ENCODE peak calls at places on chromosome 2, in nine cellular contexts. I is cardiac fibroblast; B is osteoblast; O is aorta; L is tibial nerve; X is psoas muscle; A is upper lobe of right lung; Q is CD4-positive, CD25-positive, alpha-beta regulatory T cell; F is MM.1S. K is an unnamed sample.
A peak's percentile ranks its signal among the peaks of the same experiment; 100 is the strongest.

GRCh38 chr2:95569170-95569569 is 22.6 kb upstream of the TRIM43 start:
- DNase-seq in I (no peak), B (no peak), O (no peak), L (no peak), X (no peak), A (no peak), Q (no peak), F (no peak), K (no peak)

GRCh38 chr2:168526641-168527040 is 70.6 kb downstream of the CERS6 start:
- DNase-seq in I (peak; percentile 59), B (no peak), O (no peak), L (no peak), X (no peak), A (no peak), Q (no peak), F (no peak), K (no peak)

GRCh38 chr2:177692828-177693269 is 300.3 kb downstream of the AGPS start:
- DNase-seq in I (no peak), B (no peak), O (no peak), L (no peak), X (no peak), A (no peak), Q (no peak), F (no peak), K (no peak)

GRCh38 chr2:25294573-25295462 is 46.9 kb downstream of the DNMT3A start:
- DNase-seq in I (peak; percentile 44), B (peak; percentile 96), O (peak; percentile 93), L (peak; percentile 42), X (peak; percentile 91), A (peak; percentile 89), Q (peak; percentile 94), F (peak; percentile 87), K (no peak)

GRCh38 chr2:44184106-44184505 is 15.4 kb downstream of the PPM1B start:
- DNase-seq in I (no peak), B (no peak), O (no peak), L (no peak), X (no peak), A (no peak), Q (peak; percentile 50), F (no peak), K (no peak)

GRCh38 chr2:135586148-135586547 is 54.9 kb downstream of the R3HDM1 start:
- DNase-seq in I (peak; percentile 12), B (no peak), O (no peak), L (no peak), X (no peak), A (no peak), Q (no peak), F (no peak), K (no peak)

GRCh38 chr2:225040862-225041209 is 1.4 kb downstream of the DOCK10 start:
- DNase-seq in I (peak; percentile 37), B (peak; percentile 62), O (peak; percentile 42), L (no peak), X (no peak), A (no peak), Q (peak; percentile 58), F (peak; percentile 58), K (no peak)

GRCh38 chr2:176111891-176112374 is 4.6 kb upstream of the HOXD10 start:
- DNase-seq in I (no peak), B (peak; percentile 71), O (no peak), L (no peak), X (no peak), A (no peak), Q (no peak), F (no peak), K (no peak)

GRCh38 chr2:1698188-1698945 is 45.9 kb downstream of the PXDN start:
- DNase-seq in I (no peak), B (peak; percentile 21), O (no peak), L (no peak), X (no peak), A (peak; percentile 61), Q (no peak), F (no peak), K (no peak)

GRCh38 chr2:208571764-208572131 is 165.2 kb downstream of the PTH2R start:
- DNase-seq in I (no peak), B (no peak), O (no peak), L (no peak), X (no peak), A (no peak), Q (no peak), F (no peak), K (no peak)

GRCh38 chr2:220165401-220165800 is 538.0 kb downstream of the SLC4A3 start:
- DNase-seq in I (no peak), B (no peak), O (no peak), L (no peak), X (no peak), A (no peak), Q (no peak), F (no peak), K (no peak)

GRCh38 chr2:15158532-15158931 is 402.6 kb downstream of the NBAS start:
- DNase-seq in I (no peak), B (no peak), O (no peak), L (no peak), X (no peak), A (no peak), Q (no peak), F (no peak), K (no peak)

GRCh38 chr2:155145758-155146229 is 447.3 kb downstream of the KCNJ3 start:
- DNase-seq in I (no peak), B (no peak), O (no peak), L (no peak), X (no peak), A (no peak), Q (no peak), F (peak; percentile 81), K (no peak)

GRCh38 chr2:26848336-26849055 is 564 bp downstream of the DPYSL5 start:
- DNase-seq in I (no peak), B (peak; percentile 90), O (no peak), L (no peak), X (peak; percentile 55), A (peak; percentile 67), Q (no peak), F (no peak), K (no peak)

GRCh38 chr2:55482186-55482945 is 37.2 kb upstream of the CFAP36 start:
- DNase-seq in I (peak; percentile 71), B (peak; percentile 92), O (no peak), L (no peak), X (no peak), A (no peak), Q (no peak), F (no peak), K (peak; percentile 46)

GRCh38 chr2:174863183-174863582 is 98.9 kb upstream of the CHRNA1 start:
- DNase-seq in I (no peak), B (no peak), O (no peak), L (no peak), X (no peak), A (no peak), Q (no peak), F (no peak), K (no peak)

GRCh38 chr2:174859563-174860169 is 95.4 kb upstream of the CHRNA1 start:
- DNase-seq in I (no peak), B (no peak), O (no peak), L (no peak), X (no peak), A (no peak), Q (no peak), F (no peak), K (no peak)

GRCh38 chr2:174856447-174856846 is 92.2 kb upstream of the CHRNA1 start:
- DNase-seq in I (no peak), B (no peak), O (no peak), L (no peak), X (no peak), A (no peak), Q (no peak), F (no peak), K (no peak)

GRCh38 chr2:174858745-174859144 is 94.5 kb upstream of the CHRNA1 start:
- DNase-seq in I (no peak), B (no peak), O (no peak), L (no peak), X (no peak), A (no peak), Q (no peak), F (no peak), K (no peak)
- H3K4me3 ChIP-seq in I (no peak overlapping the region), B (no peak overlapping the region), O (no peak overlapping the region), L (no peak overlapping the region), X (no peak overlapping the region), A (no peak overlapping the region), Q (no peak overlapping the region), F (no peak overlapping the region), K (no peak overlapping the region)

GRCh38 chr2:36573165-36573564 is 24.8 kb downstream of the FEZ2 start:
- DNase-seq in I (no peak), B (no peak), O (no peak), L (no peak), X (no peak), A (no peak), Q (no peak), F (no peak), K (no peak)

GRCh38 chr2:36574560-36574959 is 23.4 kb downstream of the FEZ2 start:
- DNase-seq in I (no peak), B (no peak), O (no peak), L (no peak), X (no peak), A (no peak), Q (no peak), F (no peak), K (no peak)

GRCh38 chr2:36579297-36579664 is 18.7 kb downstream of the FEZ2 start:
- DNase-seq in I (no peak), B (no peak), O (no peak), L (no peak), X (no peak), A (no peak), Q (no peak), F (no peak), K (no peak)

GRCh38 chr2:36578343-36579296 is 19.3 kb downstream of the FEZ2 start:
- DNase-seq in I (no peak), B (no peak), O (no peak), L (no peak), X (no peak), A (no peak), Q (peak; percentile 13), F (peak; percentile 6), K (no peak)

GRCh38 chr2:36577884-36578283 is 20.1 kb downstream of the FEZ2 start:
- DNase-seq in I (no peak), B (no peak), O (no peak), L (no peak), X (no peak), A (no peak), Q (no peak), F (no peak), K (no peak)
- H3K4me3 ChIP-seq in I (no peak overlapping the region), B (no peak overlapping the region), O (no peak overlapping the region), L (no peak overlapping the region), X (no peak overlapping the region), A (no peak overlapping the region), Q (no peak overlapping the region), F (no peak overlapping the region), K (no peak overlapping the region)

GRCh38 chr2:49753344-49753930 is 599.1 kb upstream of the FSHR start:
- DNase-seq in I (peak; percentile 6), B (no peak), O (no peak), L (no peak), X (no peak), A (no peak), Q (no peak), F (no peak), K (no peak)

GRCh38 chr2:49755777-49756176 is 601.5 kb upstream of the FSHR start:
- DNase-seq in I (no peak), B (no peak), O (no peak), L (no peak), X (no peak), A (no peak), Q (no peak), F (no peak), K (no peak)
- H3K4me3 ChIP-seq in I (no peak overlapping the region), B (no peak overlapping the region), O (no peak overlapping the region), L (no peak overlapping the region), X (no peak overlapping the region), A (no peak overlapping the region), Q (no peak overlapping the region), F (no peak overlapping the region), K (no peak overlapping the region)

GRCh38 chr2:223588251-223588650 is 13.9 kb downstream of the SCG2 start:
- DNase-seq in I (no peak), B (no peak), O (no peak), L (no peak), X (no peak), A (no peak), Q (no peak), F (no peak), K (no peak)
- H3K4me3 ChIP-seq in I (no peak overlapping the region), B (no peak overlapping the region), O (no peak overlapping the region), L (no peak overlapping the region), X (no peak overlapping the region), A (no peak overlapping the region), Q (no peak overlapping the region), F (no peak overlapping the region), K (no peak overlapping the region)